ENCODE peak calls at places on chromosomes 5 and 9, in seven cellular contexts. G is activated CD4-positive, alpha-beta T cell treated with anti-CD3 and anti-CD28 coated beads, Interleukin-2, amount 50 U/mL, for 1 hour; K is body of pancreas; A is iris pigment epithelial cell; D is uterus; B is EH; P is naive thymus-derived CD8-positive, alpha-beta T cell. E is an unnamed sample.
A peak's percentile ranks its signal among the peaks of the same experiment; 100 is the strongest.

GRCh38 chr5:10370931-10371330 is 17.4 kb downstream of the MARCHF6 start:
- DNase-seq in G (no peak), K (no peak), A (no peak), D (no peak), B (no peak), P (no peak), E (no peak)

GRCh38 chr5:435961-436640 is 6.9 kb upstream of the EXOC3 start:
- DNase-seq in G (no peak), K (no peak), A (no peak), D (no peak), B (peak; percentile 52), P (no peak), E (no peak)

GRCh38 chr5:56516441-56516840 is 283.3 kb upstream of the ANKRD55 start:
- DNase-seq in G (no peak), K (no peak), A (no peak), D (no peak), B (no peak), P (no peak), E (no peak)

GRCh38 chr5:92378961-92379611 is 996.0 kb upstream of the ARRDC3 start:
- DNase-seq in G (no peak), K (no peak), A (peak; percentile 82), D (no peak), B (peak; percentile 2), P (no peak), E (no peak)

GRCh38 chr9:123011878-123012528 is 21.5 kb upstream of the GPR21 start:
- DNase-seq in G (no peak), K (no peak), A (peak; percentile 78), D (no peak), B (peak; percentile 30), P (no peak), E (no peak)

GRCh38 chr9:108272350-108272899 is 583.4 kb downstream of the ACTL7B start:
- DNase-seq in G (no peak), K (peak; percentile 67), A (peak; percentile 52), D (peak; percentile 22), B (peak; percentile 60), P (no peak), E (no peak)

GRCh38 chr9:111588846-111589245 is 10.6 kb downstream of the PTGR1 start:
- DNase-seq in G (no peak), K (no peak), A (no peak), D (no peak), B (peak; percentile 1), P (no peak), E (no peak)

GRCh38 chr9:95565982-95566381 is 49.2 kb upstream of the PTCH1 start:
- DNase-seq in G (no peak), K (no peak), A (no peak), D (no peak), B (no peak), P (no peak), E (no peak)

GRCh38 chr9:88781500-88782391 is 209.5 kb upstream of the S1PR3 start:
- DNase-seq in G (no peak), K (no peak), A (peak; percentile 94), D (peak; percentile 70), B (peak; percentile 56), P (no peak), E (no peak)

GRCh38 chr9:88747768-88748167 is 212.8 kb downstream of the NXNL2 start:
- DNase-seq in G (no peak), K (no peak), A (peak; percentile 99), D (peak; percentile 57), B (peak; percentile 95), P (no peak), E (no peak)

GRCh38 chr5:1231354-1231905 is 6.2 kb downstream of the SLC6A18 start:
- DNase-seq in G (no peak), K (no peak), A (no peak), D (no peak), B (no peak), P (no peak), E (no peak)

E was measured in activated T-helper 2 cell treated with anti-CD3 and anti-CD28 coated beads, Interferon-gamma antibody, Interleukin-2, Interleukin-4, amounts not matched to agents 10 μg/mL and 5 μg/mL and 100 μg/mL, durations not matched to agents 14 hours and 24 hours and 36 hours.